ENCODE peak calls at places on chromosome 13, in eight cellular contexts. W is ascending aorta, R is psoas muscle, Z is esophagus muscularis mucosa, P is stomach, C is left ventricle myocardium inferior, N is body of pancreas, D is testis. Y is an unnamed sample. For H3K4me1, the result is how much of the 10 kb centered on the place peaks cover.

GRCh38 chr13:34678154-34678553 is 263.9 kb upstream of the NBEA start:
- DNase-seq in W (no peak), R (no peak), Z (no peak), P (no peak), C (no peak), N (no peak), D (no peak), Y (no peak)

GRCh38 chr13:32409561-32410440 is 18.1 kb downstream of the N4BP2L1 start:
- DNase-seq in W (no peak), R (peak), Z (no peak), P (no peak), C (peak), N (no peak), D (peak), Y (no peak)

GRCh38 chr13:36072536-36072935 is 58.6 kb downstream of the DCLK1 start:
- DNase-seq in W (no peak), R (no peak), Z (no peak), P (no peak), C (no peak), N (no peak), D (no peak), Y (no peak)

GRCh38 chr13:107799001-107799400 is 416.3 kb downstream of the LIG4 start:
- DNase-seq in W (no peak), R (no peak), Z (no peak), P (no peak), C (no peak), N (no peak), D (no peak), Y (no peak)

GRCh38 chr13:106533101-106533939 is 2.1 kb downstream of the EFNB2 start:
- DNase-seq in W (no peak), R (peak), Z (no peak), P (peak), C (peak), N (peak), D (peak), Y (peak)

GRCh38 chr13:34469212-34469983 is 472.7 kb upstream of the NBEA start:
- DNase-seq in W (no peak), R (no peak), Z (peak), P (no peak), C (no peak), N (no peak), D (no peak), Y (no peak)

GRCh38 chr13:95317037-95317989 is 16.1 kb upstream of the ABCC4 start:
- DNase-seq in W (no peak), R (no peak), Z (no peak), P (no peak), C (peak), N (no peak), D (peak), Y (no peak)

GRCh38 chr13:94352057-94352456 is 127.4 kb downstream of the DCT start:
- DNase-seq in W (no peak), R (no peak), Z (peak), P (no peak), C (no peak), N (no peak), D (no peak), Y (no peak)

GRCh38 chr13:100269837-100270236 is 180.9 kb downstream of the PCCA start:
- DNase-seq in W (peak), R (peak), Z (no peak), P (peak), C (peak), N (peak), D (peak), Y (no peak)

GRCh38 chr13:99301056-99301838 is 6.0 kb downstream of the GPR183 start:
- DNase-seq in W (no peak), R (no peak), Z (no peak), P (no peak), C (no peak), N (no peak), D (no peak), Y (no peak)

GRCh38 chr13:71252191-71252704 is 614.8 kb downstream of the DACH1 start:
- DNase-seq in W (no peak), R (no peak), Z (no peak), P (no peak), C (no peak), N (no peak), D (no peak), Y (no peak)

GRCh38 chr13:104953588-104953987 is 1581.9 kb downstream of the EFNB2 start:
- DNase-seq in W (no peak), R (no peak), Z (no peak), P (no peak), C (no peak), N (no peak), D (no peak), Y (no peak)

GRCh38 chr13:49444517-49445395 is 682 bp downstream of the SETDB2 start:
- DNase-seq in W (no peak), R (no peak), Z (no peak), P (no peak), C (no peak), N (no peak), D (peak), Y (peak)

GRCh38 chr13:76764916-76765315 is 121.3 kb downstream of the KCTD12 start:
- DNase-seq in W (no peak), R (no peak), Z (no peak), P (no peak), C (no peak), N (no peak), D (no peak), Y (no peak)

GRCh38 chr13:110012102-110012739 is 225.8 kb upstream of the IRS2 start:
- DNase-seq in W (no peak), R (no peak), Z (no peak), P (no peak), C (no peak), N (no peak), D (no peak), Y (peak)

GRCh38 chr13:99123101-99124045 is 77.3 kb upstream of the UBAC2 start:
- DNase-seq in W (no peak), R (no peak), Z (no peak), P (no peak), C (no peak), N (no peak), D (no peak), Y (no peak)

GRCh38 chr13:52809310-52809769 is 39.1 kb downstream of the PCDH8 start:
- DNase-seq in W (no peak), R (no peak), Z (no peak), P (peak), C (peak), N (peak), D (peak), Y (peak)

GRCh38 chr13:26498524-26499208 is 58.8 kb upstream of the WASF3 start:
- DNase-seq in W (no peak), R (no peak), Z (no peak), P (no peak), C (no peak), N (no peak), D (no peak), Y (no peak)

GRCh38 chr13:26497991-26498423 is 59.5 kb upstream of the WASF3 start:
- DNase-seq in W (no peak), R (no peak), Z (no peak), P (no peak), C (no peak), N (no peak), D (no peak), Y (no peak)

GRCh38 chr13:26495749-26496148 is 61.7 kb upstream of the WASF3 start:
- DNase-seq in W (no peak), R (no peak), Z (no peak), P (no peak), C (no peak), N (no peak), D (no peak), Y (no peak)

GRCh38 chr13:26500618-26501320 is 56.7 kb upstream of the WASF3 start:
- DNase-seq in W (no peak), R (no peak), Z (no peak), P (no peak), C (no peak), N (no peak), D (no peak), Y (no peak)

DNA sequence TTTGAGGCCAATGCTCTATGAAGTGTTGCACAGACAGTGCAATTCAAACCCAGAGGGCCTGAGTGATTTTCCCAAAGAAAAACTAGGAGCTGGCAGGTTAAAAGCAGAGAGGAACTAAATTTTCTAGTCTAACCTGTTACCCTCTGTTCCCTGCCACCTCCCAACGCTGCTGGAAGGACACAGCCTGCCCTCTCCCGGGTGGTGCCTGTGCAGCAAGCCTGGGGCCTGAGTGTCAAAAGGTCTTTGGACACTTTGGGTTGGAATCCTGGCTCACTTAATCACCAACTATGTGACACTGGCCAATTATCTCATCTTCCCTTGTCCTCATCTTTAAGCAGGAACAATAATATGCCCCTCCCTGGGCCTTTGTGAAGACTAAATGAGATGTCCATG is 58.3 kb upstream of the WASF3 start:
- DNase-seq in W (no peak), R (no peak), Z (no peak), P (no peak), C (no peak), N (no peak), D (no peak), Y (peak)
- TF ChIP-seq CTCF in W (no peak), R (no peak), Z (no peak), P (no peak), C (no peak), N (no peak), D (no peak), Y (peak)

GRCh38 chr13:113421673-113422270 is 31.5 kb downstream of the ADPRHL1 start:
- DNase-seq in W (no peak), R (no peak), Z (no peak), P (no peak), C (no peak), N (no peak), D (peak), Y (no peak)
- H3K4me1 ChIP-seq in W (under half), R (under half), Z (under half), P (under half), C (under half), N (under half), D (under half), Y (under half)

DNA sequence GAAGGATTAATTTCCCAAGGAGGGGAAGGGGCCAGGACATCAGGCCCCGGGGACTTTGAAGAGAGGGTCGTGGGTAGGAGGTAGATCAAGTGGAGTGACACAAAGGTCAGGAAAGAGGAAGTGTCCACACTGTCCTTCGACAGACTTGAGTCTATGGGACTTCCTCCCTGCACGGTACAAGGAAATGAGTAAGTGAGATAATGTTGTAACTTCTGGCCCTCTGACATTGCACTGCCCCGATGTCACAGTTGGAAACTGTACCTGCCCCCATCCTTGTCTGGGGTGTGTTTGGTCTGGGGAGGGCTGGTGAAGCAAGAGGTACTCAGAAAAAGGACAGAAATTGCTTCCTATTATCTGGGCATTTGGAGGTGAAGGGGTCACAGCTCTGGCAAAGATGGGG is 22.2 kb upstream of the ALOX5AP start:
- DNase-seq in W (peak), R (no peak), Z (no peak), P (no peak), C (no peak), N (no peak), D (no peak), Y (no peak)
- TF ChIP-seq CTCF in W (no peak), R (no peak), Z (no peak), P (no peak), C (no peak), N (no peak), D (no peak), Y (no peak)

GRCh38 chr13:29799041-29799440 is 51.4 kb downstream of the UBL3 start:
- DNase-seq in W (no peak), R (no peak), Z (no peak), P (no peak), C (no peak), N (no peak), D (no peak), Y (no peak)
- H3K4me1 ChIP-seq in W (under half), R (under half), Z (under half), P (under half), C (under half), N (under half), D (under half), Y (under half)

GRCh38 chr13:51453308-51453958 is 597 bp upstream of the INTS6 start:
- DNase-seq in W (no peak), R (peak), Z (peak), P (no peak), C (peak), N (peak), D (peak), Y (no peak)
- TF ChIP-seq CTCF in W (peak), R (no peak), Z (no peak), P (no peak), C (no peak), N (no peak), D (no peak), Y (no peak)

DNA sequence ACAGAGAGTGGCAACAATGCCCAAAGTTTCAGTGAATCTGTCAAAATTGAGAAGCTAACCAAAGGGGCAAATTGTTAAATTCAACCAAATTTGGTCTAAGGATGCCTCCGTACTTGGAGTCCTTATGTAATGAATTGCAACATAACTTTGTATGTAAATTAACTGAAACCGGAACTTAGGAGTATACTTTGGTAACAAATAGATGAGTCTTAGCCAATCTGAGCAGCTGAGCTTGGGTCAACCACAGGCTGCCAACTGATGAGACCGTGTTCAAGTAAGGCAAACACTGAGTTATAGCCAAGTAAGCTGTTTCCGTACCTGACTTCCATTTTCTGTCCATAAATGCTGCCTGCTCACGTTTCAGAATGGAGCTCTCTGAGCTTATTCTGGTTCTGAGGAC is 5.3 kb downstream of the VWA8 start:
- DNase-seq in W (no peak), R (peak), Z (no peak), P (no peak), C (no peak), N (no peak), D (no peak), Y (no peak)
- H3K4me1 ChIP-seq in W (under half), R (under half), Z (under half), P (under half), C (half or more), N (under half), D (under half), Y (under half)

DNA sequence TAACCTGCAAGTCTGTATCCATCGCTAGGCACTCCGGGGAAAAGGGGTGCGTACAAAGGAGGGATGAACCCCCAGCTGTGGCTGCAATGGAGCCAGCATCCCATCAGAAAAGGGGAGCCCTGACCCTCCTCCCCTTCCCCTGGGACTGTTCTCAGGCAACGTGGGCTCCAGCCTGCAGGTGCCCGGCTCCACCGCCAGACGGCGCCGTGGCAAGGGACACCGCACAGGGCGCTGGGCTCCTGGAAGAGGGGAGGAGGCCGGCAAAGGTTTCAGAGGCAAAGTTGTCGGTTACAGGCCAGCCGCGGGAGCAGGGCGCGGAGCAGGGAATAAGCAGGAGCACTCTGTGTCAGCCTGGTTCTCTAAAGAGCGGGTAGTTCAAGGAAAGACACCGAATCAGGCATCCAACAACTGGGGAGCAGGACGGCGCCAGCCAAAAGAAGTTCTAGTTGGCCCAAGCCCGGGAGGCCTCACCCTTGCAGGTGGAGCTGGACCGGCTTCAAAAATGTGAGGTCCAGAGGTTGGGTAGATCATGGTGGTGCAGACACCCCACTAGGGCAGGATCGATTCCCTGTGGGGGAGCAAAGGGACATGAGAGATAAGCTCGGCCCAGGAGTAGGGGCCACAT is 53.0 kb upstream of the ATP12A start:
- DNase-seq in W (no peak), R (no peak), Z (no peak), P (peak), C (no peak), N (peak), D (peak), Y (peak)
- TF ChIP-seq CTCF in W (no peak), R (no peak), Z (no peak), P (no peak), C (peak), N (peak), D (peak), Y (peak)

GRCh38 chr13:112742583-112742982 is 52.7 kb downstream of the ATP11A start:
- DNase-seq in W (no peak), R (no peak), Z (no peak), P (no peak), C (no peak), N (no peak), D (no peak), Y (no peak)

GRCh38 chr13:112743451-112744305 is 53.8 kb downstream of the ATP11A start:
- DNase-seq in W (no peak), R (no peak), Z (no peak), P (no peak), C (no peak), N (no peak), D (no peak), Y (no peak)

GRCh38 chr13:112740502-112741131 is 50.8 kb downstream of the ATP11A start:
- DNase-seq in W (no peak), R (peak), Z (no peak), P (peak), C (peak), N (peak), D (no peak), Y (no peak)

GRCh38 chr13:112741835-112742570 is 52.2 kb downstream of the ATP11A start:
- DNase-seq in W (no peak), R (no peak), Z (no peak), P (no peak), C (no peak), N (no peak), D (no peak), Y (peak)

DNA sequence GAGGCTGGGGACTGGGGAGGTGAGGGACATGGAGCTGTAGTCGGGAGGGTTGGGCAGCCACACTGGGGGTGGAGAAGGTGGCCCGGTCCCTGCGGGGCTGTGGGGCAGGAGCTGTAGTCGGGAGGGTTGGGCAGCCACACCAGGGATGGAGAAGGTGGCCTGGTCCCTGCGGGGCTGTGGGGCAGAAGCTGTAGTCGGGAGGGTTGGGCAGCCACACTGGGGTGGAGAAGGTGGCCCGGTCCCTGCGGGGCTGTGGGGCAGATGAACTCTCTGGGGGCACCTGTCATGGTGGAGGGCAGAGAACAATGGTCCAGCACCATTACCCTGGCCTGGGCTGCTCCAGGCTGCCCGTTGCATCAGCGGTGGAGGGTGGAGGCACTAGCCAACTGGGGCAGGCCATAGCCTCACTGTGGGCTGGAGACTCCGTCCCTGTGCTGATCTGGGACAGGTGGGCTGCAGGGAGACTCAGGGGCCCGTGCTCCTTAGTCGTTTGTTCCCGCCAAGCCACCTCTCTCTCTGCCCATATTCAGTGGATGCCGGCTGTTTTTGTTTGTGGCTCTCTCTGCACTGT is 51.4 kb downstream of the ATP11A start:
- DNase-seq in W (no peak), R (no peak), Z (no peak), P (no peak), C (no peak), N (no peak), D (no peak), Y (no peak)
- H3K4me1 ChIP-seq in W (under half), R (under half), Z (under half), P (under half), C (half or more), N (under half), D (under half), Y (under half)

DNA sequence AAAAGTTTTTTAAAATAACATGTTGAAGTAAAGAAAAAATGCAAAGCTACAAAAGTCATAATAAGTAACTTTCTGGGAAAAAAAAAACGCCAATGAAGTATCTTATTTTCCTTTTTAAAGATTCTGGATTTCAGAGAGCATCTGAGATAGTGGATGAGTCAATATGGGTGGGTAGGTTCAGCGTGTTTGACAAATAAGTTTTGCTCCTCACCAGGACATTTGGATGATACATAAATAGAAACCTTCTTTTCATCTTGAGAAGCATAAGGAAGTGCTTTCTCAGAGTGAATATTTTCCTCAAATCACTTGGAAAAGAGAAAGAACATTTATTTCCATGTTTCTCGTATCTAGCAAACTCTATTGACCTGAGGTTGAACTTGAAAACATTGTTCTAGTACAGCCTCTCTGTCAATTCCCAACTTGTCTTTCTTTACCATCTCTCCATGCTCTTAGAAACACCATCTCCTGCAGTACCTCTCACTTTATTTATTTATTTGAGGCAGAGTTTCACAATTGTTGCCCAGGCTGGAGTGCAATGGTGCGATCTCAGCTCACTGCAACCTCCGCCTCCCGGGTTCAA is 463.3 kb downstream of the KLF5 start:
- DNase-seq in W (no peak), R (no peak), Z (no peak), P (no peak), C (no peak), N (no peak), D (no peak), Y (no peak)
- TF ChIP-seq CTCF in W (no peak), R (no peak), Z (no peak), P (no peak), C (no peak), N (no peak), D (no peak), Y (no peak)